ENCODE peak calls at places on chromosome 1, in seven cellular contexts. L, A, O, T, G, X and Y are unnamed samples. For H3K36me3, the result is how much of the 10 kb centered on the place peaks cover.

GRCh38 chr1:101013776-101014175 is 11.8 kb downstream of the DPH5 start:
- DNase-seq in L (no peak), A (no peak), O (no peak), T (no peak), G (no peak), X (no peak), Y (no peak)

GRCh38 chr1:1054971-1055370 is 19.1 kb downstream of the RNF223 start:
- DNase-seq in L (no peak), A (no peak), O (no peak), T (no peak), G (no peak), X (no peak), Y (no peak)

GRCh38 chr1:1540015-1540816 is at the start of gene TMEM240:
- DNase-seq in L (peak), A (peak), O (no peak), T (peak), G (peak), X (peak), Y (peak)

GRCh38 chr1:118949317-118949716 is 38.8 kb downstream of the TBX15 start:
- DNase-seq in L (no peak), A (peak), O (no peak), T (no peak), G (no peak), X (no peak), Y (no peak)

GRCh38 chr1:16087733-16088132 is 14.3 kb upstream of the FAM131C start:
- DNase-seq in L (no peak), A (no peak), O (no peak), T (no peak), G (no peak), X (no peak), Y (no peak)

GRCh38 chr1:200895801-200896570 is 1.3 kb downstream of the INAVA start:
- DNase-seq in L (no peak), A (no peak), O (peak), T (no peak), G (no peak), X (no peak), Y (no peak)

GRCh38 chr1:229557214-229557850 is 1.2 kb downstream of the ABCB10 start:
- DNase-seq in L (peak), A (no peak), O (no peak), T (no peak), G (no peak), X (no peak), Y (no peak)

GRCh38 chr1:27406354-27406665 is 13.9 kb downstream of the GPR3 start:
- DNase-seq in L (no peak), A (no peak), O (no peak), T (no peak), G (no peak), X (no peak), Y (no peak)

GRCh38 chr1:227893696-227894305 is 53.9 kb downstream of the WNT9A start:
- DNase-seq in L (peak), A (peak), O (no peak), T (no peak), G (no peak), X (no peak), Y (no peak)

GRCh38 chr1:24946861-24947658 is 17.0 kb upstream of the RUNX3 start:
- DNase-seq in L (no peak), A (no peak), O (no peak), T (no peak), G (no peak), X (no peak), Y (no peak)

GRCh38 chr1:212977781-212978645 is 27.7 kb downstream of the VASH2 start:
- DNase-seq in L (peak), A (no peak), O (no peak), T (no peak), G (no peak), X (no peak), Y (no peak)

GRCh38 chr1:17118706-17119075 is 560 bp downstream of the PADI2 start:
- DNase-seq in L (no peak), A (peak), O (peak), T (no peak), G (no peak), X (no peak), Y (no peak)

GRCh38 chr1:119878171-119878570 is 18.1 kb downstream of the ADAM30 start:
- DNase-seq in L (no peak), A (no peak), O (no peak), T (no peak), G (no peak), X (no peak), Y (no peak)

GRCh38 chr1:51870603-51871350 is 7.8 kb downstream of the NRDC start:
- DNase-seq in L (no peak), A (no peak), O (no peak), T (no peak), G (no peak), X (no peak), Y (no peak)

GRCh38 chr1:23167353-23168078 is 1.1 kb downstream of the LUZP1 start:
- DNase-seq in L (peak), A (peak), O (peak), T (peak), G (peak), X (peak), Y (peak)

GRCh38 chr1:50974618-50974935 is 4.5 kb downstream of the CDKN2C start:
- DNase-seq in L (no peak), A (no peak), O (no peak), T (no peak), G (no peak), X (no peak), Y (no peak)

GRCh38 chr1:216533786-216534185 is 110.5 kb upstream of the USH2A start:
- DNase-seq in L (no peak), A (no peak), O (no peak), T (no peak), G (no peak), X (no peak), Y (no peak)
- H3K36me3 ChIP-seq in L (under half), A (under half), O (under half), T (under half), G (under half), X (under half), Y (under half)

DNA sequence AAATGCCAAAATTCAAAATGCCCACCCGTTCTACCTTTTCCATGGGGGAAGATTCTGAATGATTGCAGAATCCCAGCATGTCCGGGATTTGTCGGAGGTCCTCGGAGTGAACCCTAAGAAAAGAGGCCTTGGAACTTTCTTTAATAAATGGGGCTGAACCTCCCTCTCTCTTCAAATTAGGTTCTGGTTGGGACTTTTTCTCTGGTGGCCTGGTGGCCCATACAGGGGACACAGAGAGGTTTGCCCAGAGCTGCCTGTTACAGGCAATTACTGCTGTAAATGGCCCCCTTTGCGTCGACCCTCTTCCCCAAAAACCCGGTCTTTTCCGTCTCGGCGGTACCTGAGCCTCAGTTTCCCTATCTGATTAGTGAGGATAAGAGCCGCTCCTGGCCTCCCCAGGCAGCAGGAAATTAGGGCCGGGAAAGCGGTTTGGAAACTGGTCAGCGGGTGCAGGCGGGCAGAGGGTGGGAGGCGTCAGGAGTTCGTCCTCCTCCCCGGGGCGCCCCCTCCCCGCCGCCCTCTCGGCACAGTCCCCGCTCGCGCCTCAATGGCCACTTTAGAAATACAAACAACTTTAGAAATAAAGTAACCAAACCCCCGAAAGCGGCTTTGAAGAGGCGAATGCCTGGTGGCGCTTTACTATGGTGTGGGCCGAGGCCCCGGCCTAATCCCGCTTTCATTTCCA is 15.6 kb downstream of the PAX7 start:
- DNase-seq in L (no peak), A (no peak), O (no peak), T (no peak), G (no peak), X (no peak), Y (no peak)
- H3K4me3 ChIP-seq in L (peak), A (peak), O (peak), T (no peak), G (peak), X (peak), Y (peak)

GRCh38 chr1:8543965-8544364 is 226.1 kb downstream of the SLC45A1 start:
- DNase-seq in L (no peak), A (no peak), O (no peak), T (no peak), G (no peak), X (no peak), Y (no peak)
- H3K27ac ChIP-seq in L (no peak), A (no peak), O (no peak), T (no peak), G (no peak), X (no peak), Y (peak)

GRCh38 chr1:5883129-5884048 is 108.8 kb downstream of the NPHP4 start:
- DNase-seq in L (no peak), A (peak), O (no peak), T (no peak), G (no peak), X (no peak), Y (no peak)

GRCh38 chr1:5880630-5881405 is 111.4 kb downstream of the NPHP4 start:
- DNase-seq in L (no peak), A (peak), O (no peak), T (no peak), G (no peak), X (no peak), Y (no peak)

GRCh38 chr1:5884110-5884509 is 108.1 kb downstream of the NPHP4 start:
- DNase-seq in L (no peak), A (peak), O (no peak), T (no peak), G (no peak), X (no peak), Y (no peak)

GRCh38 chr1:5881526-5882222 is 110.6 kb downstream of the NPHP4 start:
- DNase-seq in L (no peak), A (peak), O (no peak), T (no peak), G (no peak), X (no peak), Y (no peak)

GRCh38 chr1:5882367-5883128 is 109.7 kb downstream of the NPHP4 start:
- DNase-seq in L (no peak), A (peak), O (no peak), T (no peak), G (no peak), X (no peak), Y (no peak)
- H3K36me3 ChIP-seq in L (under half), A (under half), O (under half), T (under half), G (under half), X (under half), Y (under half)

DNA sequence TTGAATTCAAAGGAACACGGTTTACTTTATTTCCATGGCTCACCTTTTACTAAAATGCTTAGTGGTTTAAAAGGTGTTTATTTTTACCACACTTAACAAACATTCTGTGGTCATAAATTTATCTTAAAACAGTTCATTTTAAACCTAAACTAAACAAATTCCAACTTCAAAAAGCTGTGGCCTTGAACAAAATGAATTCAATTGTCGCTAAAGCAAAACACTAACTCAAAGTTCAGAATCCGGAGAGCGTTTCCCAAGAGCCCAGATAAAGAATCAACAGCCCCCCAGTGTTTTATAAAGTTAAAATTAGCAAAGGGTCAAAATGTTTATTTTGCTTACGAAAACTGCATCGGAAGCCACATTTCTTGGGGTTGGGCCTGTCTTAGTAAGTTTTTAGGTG is 1.4 kb downstream of the PUM1 start:
- DNase-seq in L (no peak), A (no peak), O (no peak), T (no peak), G (no peak), X (no peak), Y (no peak)
- H3K4me3 ChIP-seq in L (peak), A (peak), O (peak), T (peak), G (peak), X (peak), Y (peak)

GRCh38 chr1:62572476-62572875 is 24.8 kb upstream of the ANGPTL3 start:
- DNase-seq in L (no peak), A (no peak), O (no peak), T (no peak), G (no peak), X (no peak), Y (no peak)
- H3K27ac ChIP-seq in L (no peak), A (no peak), O (no peak), T (no peak), G (no peak), X (no peak), Y (no peak)

DNA sequence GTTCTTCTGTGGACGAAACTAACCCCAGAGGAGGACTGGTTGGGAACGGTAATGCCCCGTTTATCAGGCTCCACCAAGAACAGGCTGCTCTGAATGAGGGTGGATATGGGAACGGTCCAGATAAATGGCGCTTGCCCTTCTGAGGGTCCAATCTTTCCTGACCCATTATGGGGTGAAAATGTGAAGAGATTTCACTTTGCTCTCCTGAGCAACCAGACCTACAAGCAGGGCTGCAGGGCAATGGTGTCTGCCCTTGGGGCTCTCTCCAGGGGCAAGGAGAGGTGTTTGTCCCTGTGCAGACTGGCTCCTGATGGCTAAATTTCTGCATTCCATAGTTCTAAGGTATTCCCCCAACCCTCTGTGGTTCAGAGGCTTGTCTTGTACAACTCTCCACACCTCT is 25.1 kb downstream of the SLC2A1 start:
- DNase-seq in L (peak), A (no peak), O (peak), T (no peak), G (no peak), X (peak), Y (no peak)
- H3K36me3 ChIP-seq in L (under half), A (under half), O (under half), T (under half), G (under half), X (under half), Y (half or more)

GRCh38 chr1:40372658-40373322 is 737 bp upstream of the SMAP2 start:
- DNase-seq in L (no peak), A (no peak), O (no peak), T (no peak), G (no peak), X (no peak), Y (no peak)
- H3K4me3 ChIP-seq in L (peak), A (peak), O (peak), T (peak), G (peak), X (peak), Y (peak)

GRCh38 chr1:207282049-207282448 is 39.4 kb upstream of the CD55 start:
- DNase-seq in L (no peak), A (no peak), O (no peak), T (no peak), G (no peak), X (no peak), Y (no peak)

GRCh38 chr1:207283421-207283820 is 38.1 kb upstream of the CD55 start:
- DNase-seq in L (no peak), A (no peak), O (no peak), T (no peak), G (no peak), X (no peak), Y (no peak)

GRCh38 chr1:207279683-207280082 is 41.8 kb upstream of the CD55 start:
- DNase-seq in L (no peak), A (no peak), O (no peak), T (no peak), G (no peak), X (no peak), Y (no peak)

GRCh38 chr1:207284209-207284892 is 37.1 kb upstream of the CD55 start:
- DNase-seq in L (no peak), A (no peak), O (no peak), T (no peak), G (no peak), X (no peak), Y (no peak)

GRCh38 chr1:207282496-207283380 is 38.7 kb upstream of the CD55 start:
- DNase-seq in L (no peak), A (no peak), O (no peak), T (no peak), G (no peak), X (no peak), Y (no peak)
- H3K27ac ChIP-seq in L (peak), A (peak), O (peak), T (no peak), G (peak), X (no peak), Y (no peak)

GRCh38 chr1:181776044-181776443 is 285.5 kb downstream of the ZNF648 start:
- DNase-seq in L (no peak), A (no peak), O (no peak), T (no peak), G (no peak), X (no peak), Y (no peak)

GRCh38 chr1:181783208-181783607 is 278.3 kb downstream of the ZNF648 start:
- DNase-seq in L (no peak), A (no peak), O (no peak), T (no peak), G (no peak), X (no peak), Y (no peak)

GRCh38 chr1:181777812-181778211 is 283.7 kb downstream of the ZNF648 start:
- DNase-seq in L (no peak), A (no peak), O (no peak), T (no peak), G (no peak), X (no peak), Y (no peak)

GRCh38 chr1:181779343-181779742 is 282.2 kb downstream of the ZNF648 start:
- DNase-seq in L (no peak), A (no peak), O (no peak), T (no peak), G (no peak), X (no peak), Y (no peak)

GRCh38 chr1:181778630-181779285 is 282.8 kb downstream of the ZNF648 start:
- DNase-seq in L (peak), A (no peak), O (no peak), T (no peak), G (no peak), X (no peak), Y (no peak)
- H3K36me3 ChIP-seq in L (under half), A (under half), O (under half), T (under half), G (under half), X (under half), Y (under half)